ENCODE peak calls at places on chromosomes 1 and 21, in seven cellular contexts. One of them, this sample, is unnamed.

GRCh38 chr1:205071801-205072200 is 12.5 kb downstream of the TMEM81 start:
- DNase-seq in mesendoderm: no peak
- DNase-seq in IMR-90: no peak
- DNase-seq in H1: no peak
- DNase-seq in neuronal stem cell: no peak
- DNase-seq in trophoblast cell: no peak
- DNase-seq in H9: no peak
- DNase-seq in this sample: no peak

GRCh38 chr1:37795340-37796110 is 1.9 kb downstream of the MANEAL start:
- DNase-seq in IMR-90: peak
- DNase-seq in neuronal stem cell: peak
- DNase-seq in trophoblast cell: peak
- DNase-seq in H1: peak
- DNase-seq in mesendoderm: peak
- DNase-seq in H9: peak
- DNase-seq in this sample: peak

GRCh38 chr1:208203848-208204609 is 40.2 kb downstream of the PLXNA2 start:
- DNase-seq in H9: no peak
- DNase-seq in mesendoderm: peak
- DNase-seq in H1: no peak
- DNase-seq in trophoblast cell: peak
- DNase-seq in IMR-90: no peak
- DNase-seq in neuronal stem cell: no peak
- DNase-seq in this sample: peak

GRCh38 chr21:33844104-33844889 is 71.3 kb downstream of the ATP5PO start:
- DNase-seq in H1: no peak
- DNase-seq in mesendoderm: no peak
- DNase-seq in trophoblast cell: peak
- DNase-seq in H9: no peak
- DNase-seq in neuronal stem cell: peak
- DNase-seq in IMR-90: no peak
- DNase-seq in this sample: peak

GRCh38 chr1:172970186-172970585 is 80.6 kb downstream of the TNFSF18 start:
- DNase-seq in mesendoderm: no peak
- DNase-seq in trophoblast cell: no peak
- DNase-seq in H9: no peak
- DNase-seq in IMR-90: no peak
- DNase-seq in neuronal stem cell: no peak
- DNase-seq in H1: no peak
- DNase-seq in this sample: no peak

GRCh38 chr1:229130028-229130668 is 140.8 kb upstream of the RAB4A start:
- DNase-seq in trophoblast cell: no peak
- DNase-seq in mesendoderm: no peak
- DNase-seq in IMR-90: no peak
- DNase-seq in H9: no peak
- DNase-seq in H1: no peak
- DNase-seq in neuronal stem cell: no peak
- DNase-seq in this sample: no peak

GRCh38 chr1:81664341-81664740 is 136.4 kb upstream of the ADGRL2 start:
- DNase-seq in IMR-90: peak
- DNase-seq in H9: no peak
- DNase-seq in H1: no peak
- DNase-seq in neuronal stem cell: no peak
- DNase-seq in mesendoderm: peak
- DNase-seq in trophoblast cell: no peak
- DNase-seq in this sample: no peak

GRCh38 chr1:81492628-81493027 is 308.1 kb upstream of the ADGRL2 start:
- DNase-seq in mesendoderm: no peak
- DNase-seq in H1: no peak
- DNase-seq in neuronal stem cell: no peak
- DNase-seq in H9: no peak
- DNase-seq in IMR-90: no peak
- DNase-seq in trophoblast cell: no peak
- DNase-seq in this sample: no peak

GRCh38 chr1:246069581-246069980 is 437.5 kb downstream of the SMYD3 start:
- DNase-seq in mesendoderm: no peak
- DNase-seq in IMR-90: no peak
- DNase-seq in H1: no peak
- DNase-seq in neuronal stem cell: no peak
- DNase-seq in trophoblast cell: no peak
- DNase-seq in H9: no peak
- DNase-seq in this sample: no peak

GRCh38 chr1:3115275-3116149 is 46.5 kb downstream of the PRDM16 start:
- DNase-seq in neuronal stem cell: no peak
- DNase-seq in IMR-90: no peak
- DNase-seq in trophoblast cell: no peak
- DNase-seq in mesendoderm: no peak
- DNase-seq in H9: no peak
- DNase-seq in H1: no peak
- DNase-seq in this sample: no peak

GRCh38 chr1:63068626-63069025 is 253.7 kb upstream of the FOXD3 start:
- DNase-seq in neuronal stem cell: no peak
- DNase-seq in H9: no peak
- DNase-seq in mesendoderm: no peak
- DNase-seq in IMR-90: no peak
- DNase-seq in H1: no peak
- DNase-seq in trophoblast cell: no peak
- DNase-seq in this sample: no peak

GRCh38 chr1:23701996-23702395 is 10.4 kb downstream of the RPL11 start:
- DNase-seq in mesendoderm: no peak
- DNase-seq in H9: no peak
- DNase-seq in neuronal stem cell: no peak
- DNase-seq in trophoblast cell: no peak
- DNase-seq in H1: no peak
- DNase-seq in IMR-90: no peak
- DNase-seq in this sample: no peak

GRCh38 chr1:248924696-248925532 is 18.9 kb downstream of the PGBD2 start:
- DNase-seq in mesendoderm: peak
- DNase-seq in neuronal stem cell: no peak
- DNase-seq in trophoblast cell: peak
- DNase-seq in H9: peak
- DNase-seq in H1: no peak
- DNase-seq in IMR-90: peak
- DNase-seq in this sample: peak

GRCh38 chr1:102970496-102971078 is 137.7 kb downstream of the COL11A1 start:
- DNase-seq in neuronal stem cell: peak
- DNase-seq in IMR-90: peak
- DNase-seq in H1: no peak
- DNase-seq in H9: peak
- DNase-seq in trophoblast cell: peak
- DNase-seq in mesendoderm: peak
- DNase-seq in this sample: peak

GRCh38 chr1:235327559-235328270 is at the start of gene ARID4B:
- DNase-seq in H1: no peak
- DNase-seq in neuronal stem cell: no peak
- DNase-seq in IMR-90: no peak
- DNase-seq in trophoblast cell: no peak
- DNase-seq in H9: no peak
- DNase-seq in mesendoderm: no peak
- DNase-seq in this sample: peak

GRCh38 chr1:61386323-61386722 is 304.0 kb downstream of the NFIA start:
- DNase-seq in mesendoderm: no peak
- DNase-seq in IMR-90: no peak
- DNase-seq in trophoblast cell: no peak
- DNase-seq in H9: no peak
- DNase-seq in neuronal stem cell: no peak
- DNase-seq in H1: no peak
- DNase-seq in this sample: no peak

GRCh38 chr1:61387829-61388228 is 305.5 kb downstream of the NFIA start:
- DNase-seq in trophoblast cell: no peak
- DNase-seq in H9: no peak
- DNase-seq in IMR-90: no peak
- DNase-seq in H1: no peak
- DNase-seq in neuronal stem cell: no peak
- DNase-seq in mesendoderm: no peak
- DNase-seq in this sample: no peak

GRCh38 chr1:61389194-61389925 is 307.0 kb downstream of the NFIA start:
- DNase-seq in IMR-90: no peak
- DNase-seq in neuronal stem cell: no peak
- DNase-seq in trophoblast cell: no peak
- DNase-seq in H1: no peak
- DNase-seq in mesendoderm: no peak
- DNase-seq in H9: no peak
- DNase-seq in this sample: no peak

GRCh38 chr1:61389926-61390845 is 307.8 kb downstream of the NFIA start:
- DNase-seq in trophoblast cell: no peak
- DNase-seq in neuronal stem cell: no peak
- DNase-seq in H1: no peak
- DNase-seq in IMR-90: no peak
- DNase-seq in mesendoderm: no peak
- DNase-seq in H9: no peak
- DNase-seq in this sample: no peak

DNA sequence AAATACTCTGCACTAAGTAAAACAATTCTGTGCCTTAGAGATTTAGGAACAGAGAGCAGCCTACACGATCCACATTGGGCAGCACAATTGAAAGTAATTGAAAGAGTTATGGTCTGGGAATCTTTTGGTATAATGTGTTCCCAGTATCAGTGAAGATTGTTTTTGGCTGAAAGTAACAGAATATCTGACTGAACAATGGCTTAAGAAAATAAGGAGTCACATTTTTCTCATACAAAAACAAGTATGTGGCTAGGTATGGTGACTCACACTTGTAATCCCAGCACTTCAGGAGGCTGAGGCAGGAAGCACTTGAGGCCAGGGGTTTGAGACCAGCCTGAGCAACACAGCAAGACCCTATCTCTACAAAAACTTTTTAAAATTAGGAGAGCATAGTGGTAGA is 306.2 kb downstream of the NFIA start:
- DNase-seq in H1: no peak
- DNase-seq in trophoblast cell: peak
- DNase-seq in neuronal stem cell: no peak
- DNase-seq in mesendoderm: no peak
- DNase-seq in H9: no peak
- DNase-seq in IMR-90: peak
- DNase-seq in this sample: no peak
- H3K4ac ChIP-seq in H1: no peak
- H3K4ac ChIP-seq in trophoblast cell: no peak
- H3K4ac ChIP-seq in neuronal stem cell: no peak
- H3K4ac ChIP-seq in mesendoderm: no peak
- H3K4ac ChIP-seq in H9: no peak
- H3K4ac ChIP-seq in IMR-90: no peak
- H3K4ac ChIP-seq in this sample: no peak

GRCh38 chr1:8545078-8545477 is 227.2 kb downstream of the SLC45A1 start:
- DNase-seq in IMR-90: peak
- DNase-seq in mesendoderm: no peak
- DNase-seq in neuronal stem cell: no peak
- DNase-seq in H9: no peak
- DNase-seq in H1: no peak
- DNase-seq in trophoblast cell: no peak
- DNase-seq in this sample: no peak
- H3K27ac ChIP-seq in IMR-90: no peak
- H3K27ac ChIP-seq in mesendoderm: no peak
- H3K27ac ChIP-seq in neuronal stem cell: no peak
- H3K27ac ChIP-seq in H9: no peak
- H3K27ac ChIP-seq in H1: no peak
- H3K27ac ChIP-seq in trophoblast cell: no peak
- H3K27ac ChIP-seq in this sample: no peak

GRCh38 chr21:44534688-44535087 is 5.3 kb downstream of the KRTAP10-1 start:
- DNase-seq in IMR-90: no peak
- DNase-seq in trophoblast cell: no peak
- DNase-seq in neuronal stem cell: no peak
- DNase-seq in H9: no peak
- DNase-seq in mesendoderm: no peak
- DNase-seq in H1: no peak
- DNase-seq in this sample: no peak

GRCh38 chr21:44533891-44534627 is 5.9 kb downstream of the KRTAP10-1 start:
- DNase-seq in neuronal stem cell: no peak
- DNase-seq in H1: no peak
- DNase-seq in IMR-90: no peak
- DNase-seq in trophoblast cell: no peak
- DNase-seq in H9: peak
- DNase-seq in mesendoderm: no peak
- DNase-seq in this sample: no peak

GRCh38 chr21:44532165-44532564 is 7.8 kb downstream of the KRTAP10-1 start:
- DNase-seq in H1: no peak
- DNase-seq in trophoblast cell: no peak
- DNase-seq in H9: no peak
- DNase-seq in mesendoderm: no peak
- DNase-seq in neuronal stem cell: no peak
- DNase-seq in IMR-90: no peak
- DNase-seq in this sample: no peak

GRCh38 chr21:44532712-44533111 is 7.3 kb downstream of the KRTAP10-1 start:
- DNase-seq in H9: peak
- DNase-seq in mesendoderm: no peak
- DNase-seq in neuronal stem cell: no peak
- DNase-seq in H1: no peak
- DNase-seq in IMR-90: no peak
- DNase-seq in trophoblast cell: no peak
- DNase-seq in this sample: no peak

DNA sequence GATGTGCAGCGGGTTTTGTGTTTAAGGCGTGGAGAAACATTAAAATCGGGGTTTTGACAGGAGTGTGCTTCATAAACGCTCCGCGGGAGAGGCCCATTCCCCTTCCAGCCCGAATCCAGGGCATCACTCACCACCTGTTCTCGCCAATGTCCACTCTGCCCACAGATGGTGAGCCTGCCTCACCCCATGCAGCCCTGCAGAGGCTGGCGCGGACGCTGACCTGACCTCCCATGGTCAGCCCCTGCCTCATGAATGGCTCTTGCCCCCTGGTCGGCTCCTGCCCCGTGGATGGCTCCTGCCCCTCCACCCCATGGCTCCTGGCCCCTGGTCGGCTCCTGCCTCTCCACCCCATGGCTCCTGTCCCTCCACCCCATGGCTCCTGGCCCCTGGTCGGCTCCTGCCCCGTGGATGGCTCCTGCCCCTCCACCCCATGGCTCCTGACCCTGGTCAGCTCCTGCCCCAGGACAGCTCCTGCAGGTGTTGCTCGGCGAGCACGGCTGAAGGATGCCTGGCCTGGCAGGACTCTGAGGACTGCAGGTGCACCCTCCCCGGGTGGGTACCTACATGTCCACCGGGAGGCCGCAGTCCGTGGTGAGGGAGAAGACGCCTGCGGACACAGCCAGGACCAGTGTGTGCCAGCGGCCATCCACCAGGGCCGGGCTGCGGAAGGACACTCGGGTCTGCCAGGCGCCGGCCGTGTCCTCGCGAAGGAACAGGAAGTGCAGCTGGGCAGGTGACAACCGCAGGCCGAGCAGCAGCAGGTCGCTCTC is 6.7 kb downstream of the KRTAP10-1 start:
- DNase-seq in mesendoderm: no peak
- DNase-seq in IMR-90: no peak
- DNase-seq in trophoblast cell: no peak
- DNase-seq in neuronal stem cell: no peak
- DNase-seq in H9: no peak
- DNase-seq in H1: no peak
- DNase-seq in this sample: no peak
- H3K4ac ChIP-seq in mesendoderm: no peak
- H3K4ac ChIP-seq in IMR-90: no peak
- H3K4ac ChIP-seq in trophoblast cell: no peak
- H3K4ac ChIP-seq in neuronal stem cell: no peak
- H3K4ac ChIP-seq in H9: no peak
- H3K4ac ChIP-seq in H1: no peak
- H3K4ac ChIP-seq in this sample: no peak

DNA sequence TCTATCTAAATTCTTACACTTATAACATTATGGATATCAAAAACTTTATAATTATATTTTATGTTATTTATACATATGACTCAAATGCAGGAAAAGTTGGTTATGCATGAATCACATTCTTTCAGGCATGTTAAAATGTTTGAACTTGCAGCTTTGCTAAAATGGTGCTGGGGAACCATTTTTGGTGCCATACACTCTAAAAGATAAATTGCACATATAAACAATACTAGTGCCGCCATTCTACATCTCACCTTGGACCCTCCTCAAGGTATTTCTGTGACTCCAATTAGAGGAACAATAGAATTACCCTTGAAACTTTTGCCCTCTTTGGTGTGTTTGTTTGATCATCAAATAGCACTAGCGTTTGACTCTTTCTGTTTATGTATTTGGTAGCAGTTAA is 980 bp downstream of the PRKACB start:
- DNase-seq in IMR-90: peak
- DNase-seq in trophoblast cell: no peak
- DNase-seq in H9: no peak
- DNase-seq in neuronal stem cell: no peak
- DNase-seq in H1: no peak
- DNase-seq in mesendoderm: no peak
- DNase-seq in this sample: no peak
- H3K27ac ChIP-seq in IMR-90: no peak
- H3K27ac ChIP-seq in trophoblast cell: no peak
- H3K27ac ChIP-seq in H9: no peak
- H3K27ac ChIP-seq in neuronal stem cell: no peak
- H3K27ac ChIP-seq in H1: no peak
- H3K27ac ChIP-seq in mesendoderm: no peak
- H3K27ac ChIP-seq in this sample: no peak

This sample was measured in mesenchymal stem cell.